ENCODE peak calls at places on chromosomes 5 and 9, in ten cellular contexts. J is HTR-8/SVneo; K is glutamatergic neuron; V is RPMI7951; M is foreskin melanocyte; F is CD8-positive, alpha-beta T cell; S is ecto neural progenitor cell; D is neural progenitor cell; H is Calu3; W is foreskin fibroblast. U is an unnamed sample.

GRCh38 chr5:35333366-35333765 is 103.1 kb upstream of the PRLR start:
- DNase-seq in J (no peak), K (no peak), V (no peak), M (no peak), F (no peak), S (no peak), D (no peak), H (no peak), W (no peak), U (no peak)

GRCh38 chr9:86119457-86119856 is 20.1 kb upstream of the GOLM1 start:
- DNase-seq in J (no peak), K (no peak), V (no peak), M (no peak), F (no peak), S (no peak), D (no peak), H (no peak), W (no peak), U (no peak)

GRCh38 chr5:115557667-115558387 is 13.3 kb upstream of the FEM1C start:
- DNase-seq in J (no peak), K (no peak), V (no peak), M (no peak), F (no peak), S (no peak), D (no peak), H (no peak), W (peak), U (no peak)

GRCh38 chr9:4742246-4742645 is 1.2 kb upstream of the AK3 start:
- DNase-seq in J (no peak), K (no peak), V (no peak), M (no peak), F (no peak), S (no peak), D (no peak), H (no peak), W (peak), U (no peak)

GRCh38 chr9:96020822-96021615 is 145.5 kb downstream of the ERCC6L2 start:
- DNase-seq in J (peak), K (peak), V (peak), M (no peak), F (peak), S (peak), D (peak), H (peak), W (peak), U (no peak)

GRCh38 chr9:98002808-98003207 is 19.7 kb downstream of the ANP32B start:
- DNase-seq in J (no peak), K (no peak), V (no peak), M (no peak), F (no peak), S (no peak), D (no peak), H (no peak), W (no peak), U (no peak)

GRCh38 chr5:68500828-68501227 is 285.3 kb downstream of the PIK3R1 start:
- DNase-seq in J (no peak), K (no peak), V (peak), M (peak), F (no peak), S (no peak), D (no peak), H (no peak), W (no peak), U (no peak)

GRCh38 chr5:56760723-56761122 is 54.6 kb upstream of the MAP3K1 start:
- DNase-seq in J (no peak), K (no peak), V (no peak), M (no peak), F (no peak), S (no peak), D (peak), H (no peak), W (no peak), U (no peak)

GRCh38 chr5:14767942-14768837 is 103.4 kb downstream of the ANKH start:
- DNase-seq in J (no peak), K (no peak), V (peak), M (peak), F (no peak), S (no peak), D (no peak), H (no peak), W (no peak), U (no peak)

GRCh38 chr9:97958812-97959511 is 21.0 kb upstream of the HEMGN start:
- DNase-seq in J (no peak), K (no peak), V (peak), M (peak), F (no peak), S (no peak), D (no peak), H (no peak), W (peak), U (no peak)

GRCh38 chr9:132699926-132700325 is 29.7 kb downstream of the GTF3C4 start:
- DNase-seq in J (no peak), K (no peak), V (no peak), M (no peak), F (no peak), S (no peak), D (no peak), H (no peak), W (peak), U (no peak)

GRCh38 chr5:170278611-170279500 is 18.7 kb downstream of the LCP2 start:
- DNase-seq in J (no peak), K (no peak), V (no peak), M (no peak), F (peak), S (no peak), D (peak), H (no peak), W (no peak), U (no peak)

GRCh38 chr5:10635257-10635860 is 71.5 kb downstream of the ANKRD33B start:
- DNase-seq in J (peak), K (no peak), V (peak), M (no peak), F (peak), S (no peak), D (no peak), H (no peak), W (peak), U (no peak)

GRCh38 chr9:70260007-70260443 is 1.2 kb downstream of the SMC5 start:
- DNase-seq in J (no peak), K (no peak), V (no peak), M (no peak), F (no peak), S (no peak), D (no peak), H (peak), W (peak), U (no peak)

GRCh38 chr9:112487008-112487798 is 576 bp downstream of the KIAA1958 start:
- DNase-seq in J (peak), K (peak), V (peak), M (peak), F (peak), S (peak), D (peak), H (peak), W (peak), U (no peak)

GRCh38 chr9:121599186-121599871 is 52.1 kb upstream of the DAB2IP start:
- DNase-seq in J (peak), K (peak), V (no peak), M (no peak), F (no peak), S (peak), D (peak), H (peak), W (peak), U (no peak)

GRCh38 chr5:169648725-169649124 is 11.7 kb downstream of the DOCK2 start:
- DNase-seq in J (no peak), K (no peak), V (peak), M (no peak), F (no peak), S (no peak), D (no peak), H (no peak), W (peak), U (no peak)

GRCh38 chr5:132677191-132677590 is 3.4 kb downstream of the IL4 start:
- DNase-seq in J (peak), K (peak), V (peak), M (no peak), F (no peak), S (no peak), D (peak), H (peak), W (peak), U (peak)

GRCh38 chr5:68287976-68288755 is 72.6 kb downstream of the PIK3R1 start:
- DNase-seq in J (peak), K (peak), V (peak), M (peak), F (peak), S (peak), D (peak), H (peak), W (peak), U (no peak)

GRCh38 chr5:95773325-95774059 is 42.4 kb downstream of the RHOBTB3 start:
- DNase-seq in J (peak), K (no peak), V (peak), M (no peak), F (no peak), S (no peak), D (no peak), H (no peak), W (peak), U (no peak)

GRCh38 chr9:108053555-108054061 is 564.0 kb upstream of the KLF4 start:
- DNase-seq in J (no peak), K (peak), V (no peak), M (no peak), F (no peak), S (no peak), D (peak), H (no peak), W (peak), U (no peak)

GRCh38 chr9:90933468-90933867 is 131.8 kb downstream of the SYK start:
- DNase-seq in J (no peak), K (no peak), V (no peak), M (no peak), F (no peak), S (no peak), D (no peak), H (no peak), W (no peak), U (no peak)

GRCh38 chr5:83972236-83972635 is 251.6 kb upstream of the HAPLN1 start:
- DNase-seq in J (no peak), K (no peak), V (peak), M (no peak), F (no peak), S (no peak), D (no peak), H (no peak), W (peak), U (no peak)

GRCh38 chr5:111774525-111774924 is 17.5 kb upstream of the NREP start:
- DNase-seq in J (no peak), K (no peak), V (peak), M (no peak), F (no peak), S (peak), D (peak), H (peak), W (peak), U (no peak)

GRCh38 chr5:150181035-150181434 is 8.8 kb upstream of the SLC6A7 start:
- DNase-seq in J (no peak), K (no peak), V (peak), M (no peak), F (no peak), S (no peak), D (no peak), H (no peak), W (peak), U (no peak)

GRCh38 chr5:176899296-176899891 is at the start of gene HK3:
- DNase-seq in J (no peak), K (no peak), V (no peak), M (no peak), F (no peak), S (no peak), D (no peak), H (no peak), W (no peak), U (no peak)

GRCh38 chr5:76850543-76851140 is 828 bp downstream of the S100Z start:
- DNase-seq in J (no peak), K (no peak), V (no peak), M (no peak), F (no peak), S (no peak), D (no peak), H (no peak), W (no peak), U (no peak)

GRCh38 chr9:80796662-80797426 is 892.5 kb downstream of the TLE1 start:
- DNase-seq in J (no peak), K (no peak), V (peak), M (peak), F (no peak), S (no peak), D (peak), H (no peak), W (peak), U (no peak)

GRCh38 chr5:148938535-148938907 is 112.1 kb downstream of the ADRB2 start:
- DNase-seq in J (no peak), K (no peak), V (no peak), M (no peak), F (no peak), S (no peak), D (no peak), H (no peak), W (no peak), U (no peak)

U was measured in BJ.